ENCODE peak calls at places on chromosome 5, in seven cellular contexts. Y is A673, V is prostate gland, M is Panc1, J is endodermal cell, R is right atrium auricular region, U is right lobe of liver. C is an unnamed sample.

GRCh38 chr5:1725641-1726468 is 73.8 kb downstream of the MRPL36 start:
- DNase-seq in Y (peak), V (peak), M (no peak), J (peak), R (peak), U (peak), C (no peak)

GRCh38 chr5:107980923-107981748 is 310.4 kb upstream of the EFNA5 start:
- DNase-seq in Y (no peak), V (no peak), M (no peak), J (no peak), R (no peak), U (no peak), C (no peak)

GRCh38 chr5:79474416-79475173 is 39.3 kb downstream of the HOMER1 start:
- DNase-seq in Y (peak), V (no peak), M (no peak), J (no peak), R (no peak), U (no peak), C (no peak)

GRCh38 chr5:59559847-59560246 is 333.7 kb downstream of the PDE4D start:
- DNase-seq in Y (no peak), V (no peak), M (no peak), J (no peak), R (no peak), U (no peak), C (no peak)

GRCh38 chr5:59071755-59072549 is 489.1 kb downstream of the RAB3C start:
- DNase-seq in Y (no peak), V (no peak), M (no peak), J (no peak), R (no peak), U (no peak), C (no peak)

GRCh38 chr5:42235241-42235640 is 188.0 kb upstream of the GHR start:
- DNase-seq in Y (no peak), V (no peak), M (no peak), J (no peak), R (no peak), U (no peak), C (no peak)

GRCh38 chr5:112348915-112349314 is 70.2 kb downstream of the EPB41L4A start:
- DNase-seq in Y (no peak), V (no peak), M (no peak), J (no peak), R (no peak), U (no peak), C (no peak)

GRCh38 chr5:106797996-106798395 is 872.7 kb downstream of the EFNA5 start:
- DNase-seq in Y (peak), V (no peak), M (no peak), J (peak), R (no peak), U (no peak), C (no peak)

GRCh38 chr5:119291056-119291455 is 64.8 kb upstream of the TNFAIP8 start:
- DNase-seq in Y (no peak), V (no peak), M (no peak), J (no peak), R (no peak), U (no peak), C (no peak)

GRCh38 chr5:59380350-59380951 is 513.1 kb downstream of the PDE4D start:
- DNase-seq in Y (peak), V (peak), M (peak), J (no peak), R (no peak), U (no peak), C (peak)

GRCh38 chr5:151678713-151679112 is 8.0 kb downstream of the SPARC start:
- DNase-seq in Y (no peak), V (no peak), M (no peak), J (no peak), R (no peak), U (no peak), C (no peak)

GRCh38 chr5:96459313-96460109 is 26.5 kb upstream of the PCSK1 start:
- DNase-seq in Y (peak), V (no peak), M (no peak), J (no peak), R (no peak), U (no peak), C (no peak)

GRCh38 chr5:43432486-43433365 is 20.5 kb upstream of the CCL28 start:
- DNase-seq in Y (peak), V (peak), M (no peak), J (peak), R (peak), U (peak), C (peak)

GRCh38 chr5:592158-592557 is 20.0 kb upstream of the CEP72 start:
- DNase-seq in Y (no peak), V (no peak), M (no peak), J (peak), R (no peak), U (no peak), C (no peak)

GRCh38 chr5:157059093-157059539 is at the start of gene HAVCR1:
- DNase-seq in Y (no peak), V (no peak), M (no peak), J (no peak), R (no peak), U (no peak), C (no peak)

GRCh38 chr5:112848116-112848811 is 12.8 kb upstream of the SRP19 start:
- DNase-seq in Y (peak), V (no peak), M (peak), J (peak), R (no peak), U (no peak), C (peak)

GRCh38 chr5:77145666-77146065 is 58.6 kb upstream of the ZBED3 start:
- DNase-seq in Y (peak), V (no peak), M (no peak), J (no peak), R (no peak), U (no peak), C (peak)

GRCh38 chr5:119367502-119368237 is 11.9 kb downstream of the TNFAIP8 start:
- DNase-seq in Y (no peak), V (no peak), M (no peak), J (no peak), R (no peak), U (no peak), C (no peak)

GRCh38 chr5:79346420-79346824 is 110.5 kb downstream of the JMY start:
- DNase-seq in Y (peak), V (no peak), M (peak), J (no peak), R (no peak), U (no peak), C (peak)

GRCh38 chr5:118733394-118733793 is 255.0 kb downstream of the DTWD2 start:
- DNase-seq in Y (no peak), V (no peak), M (no peak), J (no peak), R (no peak), U (no peak), C (no peak)

GRCh38 chr5:65796269-65796668 is 74.3 kb downstream of the NLN start:
- DNase-seq in Y (no peak), V (no peak), M (no peak), J (no peak), R (no peak), U (no peak), C (no peak)

GRCh38 chr5:159337291-159337974 is 7.1 kb upstream of the IL12B start:
- DNase-seq in Y (peak), V (no peak), M (no peak), J (no peak), R (no peak), U (no peak), C (peak)

GRCh38 chr5:60509519-60509918 is 190.4 kb downstream of the DEPDC1B start:
- DNase-seq in Y (no peak), V (no peak), M (no peak), J (no peak), R (no peak), U (no peak), C (no peak)

GRCh38 chr5:175814676-175815075 is 56.7 kb upstream of the CPLX2 start:
- DNase-seq in Y (peak), V (no peak), M (no peak), J (peak), R (no peak), U (no peak), C (peak)

GRCh38 chr5:119036101-119036762 is 34.7 kb upstream of the DMXL1 start:
- DNase-seq in Y (no peak), V (no peak), M (peak), J (no peak), R (no peak), U (no peak), C (peak)

GRCh38 chr5:80372780-80373179 is 35.1 kb upstream of the ZFYVE16 start:
- DNase-seq in Y (no peak), V (no peak), M (no peak), J (no peak), R (no peak), U (no peak), C (no peak)

GRCh38 chr5:57338068-57338848 is 144.4 kb downstream of the ACTBL2 start:
- DNase-seq in Y (peak), V (no peak), M (no peak), J (peak), R (no peak), U (no peak), C (no peak)

GRCh38 chr5:171535162-171535561 is 115.7 kb downstream of the FGF18 start:
- DNase-seq in Y (no peak), V (no peak), M (no peak), J (no peak), R (peak), U (no peak), C (no peak)

GRCh38 chr5:111229871-111230812 is 6.0 kb downstream of the CAMK4 start:
- DNase-seq in Y (no peak), V (no peak), M (no peak), J (no peak), R (no peak), U (no peak), C (no peak)

GRCh38 chr5:118628672-118629354 is 359.5 kb downstream of the DTWD2 start:
- DNase-seq in Y (no peak), V (no peak), M (no peak), J (peak), R (no peak), U (no peak), C (no peak)

GRCh38 chr5:160207061-160207460 is 22.2 kb upstream of the FABP6 start:
- DNase-seq in Y (no peak), V (no peak), M (no peak), J (no peak), R (no peak), U (no peak), C (no peak)

GRCh38 chr5:6328173-6328572 is 50.2 kb downstream of the MED10 start:
- DNase-seq in Y (peak), V (no peak), M (no peak), J (peak), R (no peak), U (no peak), C (peak)

GRCh38 chr5:102483736-102484135 is 15.1 kb downstream of the SLCO6A1 start:
- DNase-seq in Y (no peak), V (no peak), M (no peak), J (no peak), R (no peak), U (no peak), C (no peak)

GRCh38 chr5:120538644-120539043 is 74.5 kb downstream of the PRR16 start:
- DNase-seq in Y (no peak), V (no peak), M (no peak), J (no peak), R (no peak), U (no peak), C (peak)

GRCh38 chr5:87746341-87746740 is 333.6 kb upstream of the CCNH start:
- DNase-seq in Y (no peak), V (no peak), M (no peak), J (no peak), R (no peak), U (no peak), C (no peak)

GRCh38 chr5:173530547-173530946 is 85.9 kb downstream of the BOD1 start:
- DNase-seq in Y (peak), V (no peak), M (no peak), J (peak), R (no peak), U (no peak), C (no peak)

GRCh38 chr5:134084570-134084969 is 29.9 kb upstream of the TCF7 start:
- DNase-seq in Y (no peak), V (no peak), M (no peak), J (no peak), R (no peak), U (no peak), C (no peak)
- TF ChIP-seq CTCF in Y (no peak), V (no peak), M (no peak), J (no peak), R (no peak), U (no peak), C (no peak)

DNA sequence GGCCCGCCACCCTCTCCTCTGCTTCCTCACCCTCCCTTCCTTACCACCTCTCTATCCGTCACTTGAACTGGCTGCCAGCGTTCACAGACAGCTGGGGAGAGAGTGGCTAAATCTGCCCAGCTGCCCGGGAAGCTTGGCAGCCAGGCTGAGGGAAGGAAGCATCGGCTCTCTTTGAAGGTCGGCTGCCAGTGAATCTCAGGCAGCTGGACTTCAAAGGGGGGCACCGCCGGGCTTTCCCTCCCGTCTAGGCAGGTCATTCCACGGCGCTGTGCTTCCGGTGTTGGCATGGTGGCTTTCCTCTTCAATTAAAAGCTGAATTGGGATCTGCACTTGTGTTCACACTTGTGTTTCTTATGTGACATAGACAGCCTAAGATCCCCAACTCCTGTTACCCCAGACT is 174.0 kb downstream of the GDNF start:
- DNase-seq in Y (no peak), V (peak), M (no peak), J (no peak), R (peak), U (no peak), C (no peak)
- H3K27ac ChIP-seq in Y (no peak), V (no peak), M (peak), J (no peak), R (peak), U (no peak), C (no peak)

DNA sequence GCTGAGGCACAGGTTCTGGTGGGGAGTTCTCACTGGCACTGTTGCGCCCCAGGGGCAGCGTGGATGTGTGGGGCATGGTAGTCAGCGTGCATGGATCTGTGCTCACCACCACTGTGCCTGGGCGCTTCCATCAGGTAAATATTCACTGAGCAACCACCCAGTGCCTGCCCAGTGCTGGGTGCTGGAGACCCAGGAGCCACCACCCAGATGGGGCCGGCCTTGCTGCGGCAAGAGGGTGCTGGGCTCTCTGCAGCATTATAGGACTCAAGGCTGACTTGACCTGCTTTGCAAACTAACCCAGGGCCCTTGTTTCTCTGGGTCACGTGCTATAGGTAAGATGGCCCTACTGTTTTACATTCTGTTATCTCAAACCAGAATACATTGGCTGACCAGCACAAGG is 60.5 kb downstream of the DAP start:
- DNase-seq in Y (no peak), V (no peak), M (no peak), J (no peak), R (no peak), U (no peak), C (no peak)
- H3K4me3 ChIP-seq in Y (no peak), V (no peak), M (no peak), J (no peak), R (no peak), U (no peak), C (no peak)

DNA sequence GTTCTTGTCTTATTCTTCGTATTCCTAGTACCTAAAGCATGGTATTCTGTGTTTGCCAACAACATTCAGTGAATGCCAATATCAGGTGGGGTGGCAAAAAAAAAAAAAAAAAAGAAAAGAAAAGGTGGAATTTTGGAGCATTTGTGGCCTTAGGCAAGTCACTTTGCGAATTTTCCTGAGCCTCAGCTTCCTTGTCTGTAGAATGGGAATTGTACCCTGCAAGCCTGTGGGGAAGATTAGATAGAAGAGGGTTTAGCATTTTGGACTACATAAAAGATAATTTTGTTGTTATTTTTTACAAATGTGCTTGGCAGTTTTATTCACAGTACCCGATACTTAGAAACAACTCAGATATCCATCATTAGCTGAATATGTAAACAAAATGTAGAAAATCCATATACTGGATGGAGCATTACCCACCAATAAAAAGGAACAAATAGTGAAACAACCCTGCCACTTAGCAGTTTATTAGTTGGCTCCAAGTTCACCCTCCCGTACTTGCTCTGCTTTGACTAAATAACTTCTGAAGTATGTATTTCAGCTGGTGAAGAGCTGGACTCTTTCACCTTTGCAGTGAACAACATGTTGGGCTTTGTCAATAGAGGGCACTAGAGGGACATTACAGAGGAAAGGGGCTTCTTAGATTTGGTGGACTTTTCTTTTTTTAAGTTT is 13.6 kb downstream of the UBE2D2 start:
- DNase-seq in Y (peak), V (no peak), M (no peak), J (no peak), R (no peak), U (no peak), C (no peak)
- TF ChIP-seq CTCF in Y (peak), V (no peak), M (no peak), J (peak), R (peak), U (peak), C (peak)

DNA sequence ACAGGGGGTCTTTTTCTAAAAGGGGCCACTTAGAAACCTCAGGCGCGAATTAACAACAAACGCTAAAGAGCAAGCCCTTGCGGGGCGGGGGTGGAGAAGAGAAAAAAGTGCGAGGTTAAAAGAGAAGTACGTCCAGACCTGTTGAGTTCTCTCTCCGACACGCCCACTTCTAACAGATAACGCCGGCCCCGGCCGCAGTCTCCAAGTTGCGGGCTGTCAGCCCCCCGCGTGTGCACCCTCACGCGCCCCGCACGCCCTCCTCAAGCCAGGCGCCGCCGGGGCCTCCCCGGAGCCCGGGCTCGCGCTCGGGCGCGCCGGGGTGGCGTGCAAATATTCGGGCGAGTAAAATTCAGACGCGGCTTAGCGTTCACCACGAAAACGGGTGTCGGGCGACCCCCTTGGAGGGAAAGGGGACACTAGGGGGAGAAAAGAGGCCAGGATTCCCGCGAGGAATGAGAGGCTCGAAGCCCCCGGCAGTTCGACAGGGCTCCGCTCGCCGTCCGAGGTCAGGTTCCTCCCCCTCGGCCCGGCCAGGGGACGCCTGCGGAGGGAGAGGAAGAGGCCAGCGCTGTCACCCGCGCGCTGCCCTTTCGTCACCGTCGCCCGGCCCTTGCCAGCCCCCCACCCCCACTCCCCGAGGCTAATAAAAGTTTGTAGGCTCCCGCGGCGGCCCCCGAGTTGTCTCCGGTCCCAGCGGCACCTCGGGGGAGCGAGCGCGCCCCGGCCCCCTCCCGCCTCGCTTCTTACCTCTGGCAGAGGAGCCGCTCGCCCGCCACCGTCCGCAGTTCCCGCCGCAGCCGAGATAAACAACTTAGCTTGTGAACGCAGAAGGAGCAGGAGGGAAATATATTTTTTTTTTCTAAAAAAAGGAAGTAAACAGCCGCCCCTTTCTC is 776 bp downstream of the NR3C1 start:
- DNase-seq in Y (peak), V (peak), M (no peak), J (peak), R (peak), U (peak), C (peak)
- H3K27ac ChIP-seq in Y (peak), V (peak), M (peak), J (no peak), R (peak), U (peak), C (peak)

DNA sequence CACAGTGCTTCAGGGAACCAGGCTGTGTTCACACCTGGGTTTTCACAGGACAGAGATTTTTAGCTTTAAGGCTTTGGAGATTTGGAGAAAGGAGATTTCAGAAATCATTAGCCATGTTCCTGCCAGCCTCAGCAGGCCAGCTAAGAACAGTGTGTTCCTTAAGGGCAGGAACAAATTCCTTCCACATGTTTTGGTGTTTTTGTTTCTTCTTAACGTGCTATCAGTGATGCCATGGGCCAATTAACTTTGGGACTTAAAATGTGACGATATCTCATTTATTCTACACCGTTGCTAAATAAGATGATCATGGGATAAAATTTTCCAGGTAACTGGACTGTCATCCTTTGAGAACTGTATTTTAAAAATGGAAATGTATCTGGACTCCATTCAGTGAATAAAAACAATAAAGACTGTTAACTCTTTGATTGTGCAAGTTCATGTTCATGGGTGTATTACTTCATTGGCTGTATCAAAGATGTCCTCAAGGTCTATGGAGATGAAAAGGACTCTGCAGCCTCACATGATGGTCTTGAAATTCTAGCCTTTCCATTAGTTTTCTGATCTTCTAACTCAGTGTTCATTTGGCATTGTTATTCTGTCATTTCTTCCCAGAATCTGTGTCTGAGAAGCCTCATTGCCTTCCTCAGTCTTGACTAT is 72.3 kb downstream of the ZNF366 start:
- DNase-seq in Y (no peak), V (no peak), M (no peak), J (no peak), R (no peak), U (no peak), C (no peak)
- H3K4me3 ChIP-seq in Y (no peak), V (no peak), M (no peak), J (no peak), R (no peak), U (no peak), C (no peak)

C was measured in brain microvascular endothelial cell.